ENCODE peak calls at places on chromosomes 13 and 19, in eight cellular contexts. One of them, this sample, is unnamed.
A peak's percentile ranks its signal among the peaks of the same experiment; 100 is the strongest.

GRCh38 chr19:38374332-38375097 is at the start of gene PSMD8:
- DNase-seq in keratinocyte: peak; percentile 84
- DNase-seq in anterior cingulate cortex: peak; percentile 99
- DNase-seq in GM13977: peak; percentile 99
- DNase-seq in ACHN: peak; percentile 97
- DNase-seq in RWPE1: peak; percentile 97
- DNase-seq in stimulated activated CD4-positive, alpha-beta T cell treated with anti-CD3 and anti-CD28 coated beads, TNF-alpha, amount 100 ng/mL, for 1 hour: peak; percentile 95
- DNase-seq in astrocyte: peak; percentile 94
- DNase-seq in this sample: peak; percentile 99

GRCh38 chr19:5330307-5330720 is 10.3 kb downstream of the PTPRS start:
- DNase-seq in keratinocyte: no peak
- DNase-seq in anterior cingulate cortex: no peak
- DNase-seq in GM13977: peak; percentile 81
- DNase-seq in ACHN: no peak
- DNase-seq in RWPE1: no peak
- DNase-seq in stimulated activated CD4-positive, alpha-beta T cell treated with anti-CD3 and anti-CD28 coated beads, TNF-alpha, amount 100 ng/mL, for 1 hour: no peak
- DNase-seq in astrocyte: no peak
- DNase-seq in this sample: no peak

GRCh38 chr19:51440846-51441409 is 17.3 kb downstream of the SIGLEC8 start:
- DNase-seq in keratinocyte: no peak
- DNase-seq in anterior cingulate cortex: no peak
- DNase-seq in GM13977: no peak
- DNase-seq in ACHN: no peak
- DNase-seq in RWPE1: no peak
- DNase-seq in stimulated activated CD4-positive, alpha-beta T cell treated with anti-CD3 and anti-CD28 coated beads, TNF-alpha, amount 100 ng/mL, for 1 hour: peak; percentile 43
- DNase-seq in astrocyte: no peak
- DNase-seq in this sample: peak; percentile 41

GRCh38 chr19:45117167-45117594 is 24.2 kb downstream of the PPP1R37 start:
- DNase-seq in keratinocyte: no peak
- DNase-seq in anterior cingulate cortex: no peak
- DNase-seq in GM13977: peak; percentile 67
- DNase-seq in ACHN: no peak
- DNase-seq in RWPE1: no peak
- DNase-seq in stimulated activated CD4-positive, alpha-beta T cell treated with anti-CD3 and anti-CD28 coated beads, TNF-alpha, amount 100 ng/mL, for 1 hour: peak; percentile 30
- DNase-seq in astrocyte: peak; percentile 37
- DNase-seq in this sample: no peak

GRCh38 chr19:41339936-41340335 is 13.8 kb downstream of the TGFB1 start:
- DNase-seq in keratinocyte: no peak
- DNase-seq in anterior cingulate cortex: no peak
- DNase-seq in GM13977: no peak
- DNase-seq in ACHN: peak; percentile 96
- DNase-seq in RWPE1: peak; percentile 77
- DNase-seq in stimulated activated CD4-positive, alpha-beta T cell treated with anti-CD3 and anti-CD28 coated beads, TNF-alpha, amount 100 ng/mL, for 1 hour: no peak
- DNase-seq in astrocyte: peak; percentile 48
- DNase-seq in this sample: no peak

GRCh38 chr19:4139614-4140236 is 13.7 kb upstream of the CREB3L3 start:
- DNase-seq in keratinocyte: no peak
- DNase-seq in anterior cingulate cortex: no peak
- DNase-seq in GM13977: peak; percentile 87
- DNase-seq in ACHN: peak; percentile 65
- DNase-seq in RWPE1: peak; percentile 72
- DNase-seq in stimulated activated CD4-positive, alpha-beta T cell treated with anti-CD3 and anti-CD28 coated beads, TNF-alpha, amount 100 ng/mL, for 1 hour: peak; percentile 92
- DNase-seq in astrocyte: no peak
- DNase-seq in this sample: peak; percentile 54

GRCh38 chr19:17680235-17680722 is 7.9 kb downstream of the UNC13A start:
- DNase-seq in keratinocyte: no peak
- DNase-seq in anterior cingulate cortex: no peak
- DNase-seq in GM13977: peak; percentile 89
- DNase-seq in ACHN: peak; percentile 16
- DNase-seq in RWPE1: no peak
- DNase-seq in stimulated activated CD4-positive, alpha-beta T cell treated with anti-CD3 and anti-CD28 coated beads, TNF-alpha, amount 100 ng/mL, for 1 hour: no peak
- DNase-seq in astrocyte: peak; percentile 32
- DNase-seq in this sample: peak; percentile 73

GRCh38 chr19:49713236-49713845 is 22.4 kb downstream of the CPT1C start:
- DNase-seq in keratinocyte: no peak
- DNase-seq in anterior cingulate cortex: no peak
- DNase-seq in GM13977: no peak
- DNase-seq in ACHN: no peak
- DNase-seq in RWPE1: peak; percentile 21
- DNase-seq in stimulated activated CD4-positive, alpha-beta T cell treated with anti-CD3 and anti-CD28 coated beads, TNF-alpha, amount 100 ng/mL, for 1 hour: no peak
- DNase-seq in astrocyte: no peak
- DNase-seq in this sample: no peak

GRCh38 chr19:51491586-51491985 is 10.0 kb downstream of the SIGLEC12 start:
- DNase-seq in keratinocyte: no peak
- DNase-seq in anterior cingulate cortex: no peak
- DNase-seq in GM13977: no peak
- DNase-seq in ACHN: no peak
- DNase-seq in RWPE1: no peak
- DNase-seq in stimulated activated CD4-positive, alpha-beta T cell treated with anti-CD3 and anti-CD28 coated beads, TNF-alpha, amount 100 ng/mL, for 1 hour: no peak
- DNase-seq in astrocyte: no peak
- DNase-seq in this sample: no peak

GRCh38 chr13:107373551-107373950 is 805.6 kb upstream of the ARGLU1 start:
- DNase-seq in keratinocyte: no peak
- DNase-seq in anterior cingulate cortex: no peak
- DNase-seq in GM13977: no peak
- DNase-seq in ACHN: peak; percentile 82
- DNase-seq in RWPE1: peak; percentile 2
- DNase-seq in stimulated activated CD4-positive, alpha-beta T cell treated with anti-CD3 and anti-CD28 coated beads, TNF-alpha, amount 100 ng/mL, for 1 hour: no peak
- DNase-seq in astrocyte: peak; percentile 77
- DNase-seq in this sample: peak; percentile 57

This sample was measured in RKO.